ENCODE peak calls at places on chromosomes 1 and 21, in five cellular contexts. T, G, W, Y and X are unnamed samples.

GRCh38 chr1:55209247-55209646 is 5.9 kb downstream of the USP24 start:
- DNase-seq in T (no peak), G (no peak), W (no peak), Y (no peak), X (no peak)

GRCh38 chr1:54679055-54679643 is 36.5 kb upstream of the TTC4 start:
- DNase-seq in T (no peak), G (no peak), W (no peak), Y (no peak), X (no peak)

GRCh38 chr1:88990426-88990825 is 2.0 kb downstream of the KYAT3 start:
- DNase-seq in T (no peak), G (no peak), W (no peak), Y (no peak), X (no peak)

GRCh38 chr1:94504601-94505000 is 37.0 kb downstream of the F3 start:
- DNase-seq in T (no peak), G (no peak), W (no peak), Y (no peak), X (no peak)

GRCh38 chr1:197320991-197321531 is 53.0 kb downstream of the CRB1 start:
- DNase-seq in T (no peak), G (no peak), W (no peak), Y (no peak), X (no peak)

GRCh38 chr1:204148098-204148406 is 3.8 kb downstream of the ETNK2 start:
- DNase-seq in T (no peak), G (no peak), W (no peak), Y (no peak), X (no peak)

GRCh38 chr1:110225756-110226404 is 15.8 kb downstream of the KCNC4 start:
- DNase-seq in T (no peak), G (no peak), W (no peak), Y (no peak), X (no peak)

GRCh38 chr1:55669308-55669707 is 454.1 kb upstream of the USP24 start:
- DNase-seq in T (no peak), G (no peak), W (no peak), Y (no peak), X (no peak)

GRCh38 chr1:63691672-63692425 is 82.0 kb upstream of the ROR1 start:
- DNase-seq in T (peak), G (no peak), W (peak), Y (no peak), X (peak)

GRCh38 chr1:222852326-222852725 is 37.5 kb downstream of the DISP1 start:
- DNase-seq in T (no peak), G (no peak), W (no peak), Y (no peak), X (no peak)

GRCh38 chr1:53500184-53501064 is 41.2 kb downstream of the DMRTB1 start:
- DNase-seq in T (no peak), G (no peak), W (no peak), Y (peak), X (no peak)

GRCh38 chr1:248847956-248848561 is 10.0 kb downstream of the ZNF672 start:
- DNase-seq in T (no peak), G (no peak), W (no peak), Y (no peak), X (no peak)

GRCh38 chr21:26433386-26433785 is 139.7 kb downstream of the CYYR1 start:
- DNase-seq in T (no peak), G (no peak), W (no peak), Y (no peak), X (no peak)

GRCh38 chr1:87292684-87293493 is 35.8 kb upstream of the LMO4 start:
- DNase-seq in T (peak), G (peak), W (peak), Y (no peak), X (peak)

GRCh38 chr1:160550572-160551034 is 27.5 kb upstream of the SLAMF6 start:
- DNase-seq in T (no peak), G (no peak), W (peak), Y (no peak), X (no peak)

GRCh38 chr21:42684109-42684916 is 30.9 kb downstream of the PDE9A start:
- DNase-seq in T (no peak), G (no peak), W (no peak), Y (peak), X (no peak)

GRCh38 chr1:4140821-4141220 is 240.7 kb upstream of the C1orf174 start:
- DNase-seq in T (no peak), G (no peak), W (no peak), Y (peak), X (no peak)

GRCh38 chr1:39170731-39171375 is 33.6 kb upstream of the MACF1 start:
- DNase-seq in T (no peak), G (no peak), W (peak), Y (no peak), X (no peak)